ENCODE peak calls at places on chromosomes 16 and 17, in nine cellular contexts. M, S, T, K, I, D, P, H and G are unnamed samples.
A peak's percentile ranks its signal among the peaks of the same experiment; 100 is the strongest.

GRCh38 chr16:81744385-81744784 is 34.7 kb upstream of the PLCG2 start:
- DNase-seq in P (no peak), I (no peak), T (no peak), D (no peak), K (no peak), S (no peak), H (no peak), M (no peak), G (no peak)

GRCh38 chr17:29613371-29613837 is 9.3 kb downstream of the CORO6 start:
- DNase-seq in I (peak; percentile 87), D (no peak), K (peak; percentile 86), S (peak; percentile 83), H (peak; percentile 97), M (peak; percentile 92), T (peak; percentile 90), P (peak; percentile 59), G (no peak)

GRCh38 chr17:1965556-1966273 is 59.4 kb downstream of the RTN4RL1 start:
- DNase-seq in I (no peak), K (no peak), T (no peak), P (no peak), D (no peak), S (no peak), M (no peak), H (no peak), G (no peak)

GRCh38 chr17:41523787-41524186 is 4.3 kb downstream of the KRT19 start:
- DNase-seq in I (no peak), S (no peak), M (no peak), T (no peak), H (no peak), D (no peak), K (no peak), P (no peak), G (no peak)

GRCh38 chr16:71297252-71297651 is 8.1 kb upstream of the CMTR2 start:
- DNase-seq in I (no peak), S (peak; percentile 7), T (no peak), K (no peak), H (no peak), M (no peak), P (peak; percentile 1), D (no peak), G (no peak)

GRCh38 chr17:7732981-7733557 is 15.5 kb downstream of the DNAH2 start:
- DNase-seq in D (no peak), M (no peak), S (no peak), T (no peak), P (no peak), H (no peak), K (no peak), I (no peak), G (no peak)

GRCh38 chr17:56707312-56708219 is 114.1 kb downstream of the NOG start:
- DNase-seq in I (no peak), S (no peak), H (no peak), P (peak; percentile 65), D (no peak), K (no peak), T (peak; percentile 38), M (no peak), G (no peak)

GRCh38 chr17:45294506-45294905 is 22.3 kb downstream of the MAP3K14 start:
- DNase-seq in K (peak; percentile 89), H (peak; percentile 20), S (peak; percentile 97), I (no peak), M (peak; percentile 77), T (peak; percentile 68), P (peak; percentile 88), D (no peak), G (peak; percentile 98)

GRCh38 chr17:6868579-6868978 is 37.0 kb upstream of the TEKT1 start:
- DNase-seq in K (no peak), M (no peak), D (no peak), H (no peak), S (no peak), I (no peak), P (no peak), T (no peak), G (no peak)

GRCh38 chr17:43984521-43984920 is 19.9 kb upstream of the NAGS start:
- DNase-seq in D (no peak), H (no peak), P (no peak), T (no peak), K (no peak), I (no peak), M (no peak), S (no peak), G (no peak)

GRCh38 chr17:7613769-7614421 is 802 bp downstream of the FXR2 start:
- DNase-seq in H (no peak), K (peak; percentile 27), P (peak; percentile 50), D (no peak), S (peak; percentile 43), M (no peak), T (peak; percentile 51), I (no peak), G (no peak)

GRCh38 chr17:28717578-28718316 is at the start of gene RAB34:
- DNase-seq in D (no peak), H (peak; percentile 72), M (peak; percentile 77), P (peak; percentile 89), S (peak; percentile 86), T (peak; percentile 80), K (peak; percentile 90), I (no peak), G (no peak)

GRCh38 chr17:17032131-17032692 is 10.0 kb upstream of the MPRIP start:
- DNase-seq in M (no peak), D (peak; percentile 55), H (peak; percentile 57), T (peak; percentile 81), P (peak; percentile 89), S (peak; percentile 70), I (no peak), K (peak; percentile 76), G (no peak)

GRCh38 chr17:60435244-60436170 is 13.2 kb downstream of the CHCT1 start:
- DNase-seq in H (peak; percentile 56), M (peak; percentile 76), S (peak; percentile 98), T (peak; percentile 95), I (peak; percentile 82), D (peak; percentile 58), P (peak; percentile 89), K (peak; percentile 87), G (peak; percentile 67)

GRCh38 chr17:74757502-74757901 is 9.1 kb downstream of the NHERF1 start:
- DNase-seq in H (peak; percentile 52), T (no peak), I (no peak), S (no peak), P (no peak), M (no peak), K (no peak), D (no peak), G (no peak)

GRCh38 chr17:73589096-73589980 is 54.9 kb downstream of the SDK2 start:
- DNase-seq in K (no peak), H (no peak), S (no peak), D (no peak), M (no peak), I (no peak), T (no peak), P (no peak), G (no peak)

GRCh38 chr17:68291836-68292688 is 767 bp downstream of the ARSG start:
- DNase-seq in M (peak; percentile 84), S (peak; percentile 53), P (peak; percentile 68), H (peak; percentile 79), T (peak; percentile 76), K (peak; percentile 68), I (peak; percentile 99), D (no peak), G (no peak)

GRCh38 chr16:19173649-19174383 is 5.8 kb downstream of the SYT17 start:
- DNase-seq in I (no peak), M (no peak), P (no peak), D (no peak), T (no peak), H (no peak), K (no peak), S (no peak), G (no peak)
- TF ChIP-seq CTCF in I (no peak), M (no peak), P (no peak), D (no peak), T (no peak), H (no peak), K (no peak), S (no peak), G (no peak)

DNA sequence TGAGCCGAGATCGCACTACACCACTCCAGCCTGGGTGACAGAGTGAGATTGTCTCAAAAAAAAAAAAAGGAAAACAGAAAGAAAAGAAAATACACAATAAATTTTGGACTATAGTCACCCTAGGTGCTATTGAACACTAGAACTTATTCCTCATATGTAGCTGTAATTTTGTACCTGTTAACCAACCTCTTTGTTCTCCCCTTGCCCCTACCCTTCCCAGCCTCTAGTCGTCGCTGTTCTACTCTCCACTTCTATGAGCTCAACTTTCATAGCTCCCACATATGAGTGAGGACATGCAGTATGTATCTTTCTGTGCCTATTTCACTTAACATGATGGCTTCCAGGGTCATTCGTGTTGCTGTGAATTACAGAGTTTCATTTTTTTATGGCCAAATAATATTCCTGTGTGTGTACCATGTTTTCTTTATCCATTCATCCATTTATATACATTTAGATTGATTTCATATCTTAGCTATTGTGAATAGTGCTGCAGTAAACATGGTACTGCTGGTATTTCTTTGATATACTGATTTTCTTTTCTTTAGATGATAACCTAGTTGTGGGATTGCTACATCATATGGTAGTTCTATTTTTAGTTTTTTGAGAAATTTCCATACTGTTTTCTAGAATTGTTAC is 28.3 kb downstream of the VPS35L start:
- DNase-seq in D (no peak), S (peak; percentile 69), T (peak; percentile 69), H (no peak), M (no peak), P (peak; percentile 55), I (peak; percentile 58), K (peak; percentile 55), G (no peak)
- H3K4me3 ChIP-seq in D (no peak overlapping the region), S (no peak overlapping the region), T (no peak overlapping the region), H (no peak overlapping the region), M (no peak overlapping the region), P (no peak overlapping the region), I (no peak overlapping the region), K (no peak overlapping the region), G (no peak overlapping the region)

GRCh38 chr16:60203525-60204124 is 1469.5 kb upstream of the GOT2 start:
- DNase-seq in M (no peak), S (no peak), H (no peak), K (peak; percentile 20), T (peak; percentile 25), D (no peak), P (peak; percentile 2), I (peak; percentile 29), G (no peak)
- TF ChIP-seq CTCF in M (no peak), S (no peak), H (peak; percentile 57), K (peak; percentile 43), T (peak; percentile 27), D (peak; percentile 9), P (peak; percentile 43), I (peak; percentile 49), G (peak; percentile 54)

DNA sequence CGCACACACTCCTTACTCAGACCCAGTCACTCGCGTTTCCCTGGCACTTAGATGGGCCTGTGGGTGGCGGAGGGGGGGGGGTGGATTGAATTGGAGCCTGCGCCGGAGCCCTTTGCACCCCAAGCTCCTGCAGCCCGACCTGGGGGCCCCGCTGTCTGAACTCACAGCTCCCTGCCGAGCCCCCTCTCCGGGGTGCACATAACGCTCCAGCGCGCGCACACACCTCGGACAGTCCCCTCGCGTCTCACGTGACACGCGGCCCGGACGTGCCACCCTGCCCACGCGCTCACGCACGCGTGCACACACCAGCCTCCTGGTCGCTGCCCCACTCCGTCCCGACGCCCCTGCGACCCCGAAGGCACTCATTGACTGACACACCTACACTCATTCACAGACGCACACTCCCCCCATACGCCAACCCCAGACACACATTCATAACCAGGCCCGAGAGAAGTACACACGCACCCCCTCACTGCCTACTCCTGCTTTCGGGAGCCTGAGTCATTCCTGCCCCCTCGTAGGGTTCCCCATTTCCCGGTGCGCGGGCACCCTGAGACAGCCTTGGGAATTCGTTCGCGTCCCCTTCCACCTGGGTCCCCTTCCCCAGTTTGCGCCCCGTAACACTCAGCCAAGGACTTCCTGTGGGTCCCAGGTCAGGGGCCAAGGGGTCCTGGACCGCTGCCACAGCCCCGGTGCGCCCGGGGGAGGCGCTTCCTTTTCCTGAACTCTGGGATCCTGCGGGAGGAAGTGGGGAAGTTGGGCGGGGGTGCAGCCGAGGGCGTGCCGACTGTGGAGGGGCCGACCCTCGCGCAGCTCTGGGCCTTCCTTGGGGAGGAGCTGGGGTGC is 1.1 kb downstream of the TBKBP1 start:
- DNase-seq in T (peak; percentile 49), S (peak; percentile 64), P (peak; percentile 49), K (no peak), H (peak; percentile 75), M (peak; percentile 68), D (no peak), I (peak; percentile 92), G (no peak)
- H3K4me3 ChIP-seq in T (peak overlapping the region; percentile 67), S (peak overlapping the region; percentile 72), P (peak overlapping the region; percentile 85), K (peak overlapping the region; percentile 55), H (peak overlapping the region; percentile 99), M (peak overlapping the region; percentile 12), D (peak overlapping the region; percentile 67), I (peak overlapping the region; percentile 77), G (peak overlapping the region; percentile 74)